ENCODE peak calls at places on chromosomes 13 and 19, in nine cellular contexts. A, W, L, Q, D, Z, T, Y and O are unnamed samples.

GRCh38 chr13:50126378-50127016 is 111.3 kb downstream of the KCNRG start:
- DNase-seq in Z (peak), T (peak), L (no peak), D (peak), A (no peak), Y (no peak), W (no peak), Q (no peak), O (peak)

GRCh38 chr13:63864171-63864902 is 2448.7 kb upstream of the PCDH20 start:
- DNase-seq in Y (no peak), L (peak), T (no peak), Z (no peak), D (peak), A (no peak), W (no peak), Q (no peak), O (no peak)

GRCh38 chr13:20525144-20525600 is 485 bp downstream of the CRYL1 start:
- DNase-seq in Q (no peak), A (peak), D (peak), Y (no peak), Z (peak), L (no peak), W (peak), T (peak), O (peak)

GRCh38 chr19:47228168-47228936 is 2.6 kb downstream of the BBC3 start:
- DNase-seq in D (no peak), W (peak), Y (peak), Z (peak), T (no peak), Q (no peak), L (no peak), A (peak), O (peak)

GRCh38 chr13:52156724-52157251 is 2.6 kb downstream of the NEK3 start:
- DNase-seq in W (no peak), D (peak), T (peak), L (peak), A (no peak), Y (no peak), Z (no peak), Q (no peak), O (no peak)

GRCh38 chr19:13031917-13032623 is 36.8 kb downstream of the NFIX start:
- DNase-seq in L (peak), Z (peak), D (no peak), Q (no peak), T (no peak), Y (no peak), W (peak), A (no peak), O (no peak)

GRCh38 chr19:3330047-3330446 is 36.3 kb upstream of the NFIC start:
- DNase-seq in T (no peak), D (no peak), Z (no peak), Y (no peak), L (no peak), Q (no peak), A (no peak), W (no peak), O (no peak)

GRCh38 chr19:16445238-16446107 is 26.3 kb downstream of the EPS15L1 start:
- DNase-seq in T (no peak), D (no peak), A (no peak), Y (no peak), Z (no peak), Q (no peak), L (peak), W (no peak), O (peak)

GRCh38 chr13:47396915-47397314 is 500.1 kb upstream of the HTR2A start:
- DNase-seq in Q (no peak), W (no peak), Y (no peak), D (no peak), Z (no peak), T (no peak), A (no peak), L (no peak), O (no peak)

GRCh38 chr19:18282021-18282787 is 782 bp upstream of the JUND start:
- DNase-seq in Y (peak), Q (peak), L (peak), A (peak), Z (no peak), D (no peak), W (no peak), T (peak), O (peak)

GRCh38 chr19:28631931-28632330 is 581.0 kb downstream of the UQCRFS1 start:
- DNase-seq in L (no peak), A (no peak), Q (no peak), Y (no peak), Z (no peak), D (no peak), W (no peak), T (no peak), O (no peak)

GRCh38 chr13:29067306-29067945 is 247.3 kb downstream of the MTUS2 start:
- DNase-seq in L (no peak), W (no peak), Z (no peak), Q (no peak), A (no peak), T (no peak), D (no peak), Y (no peak), O (no peak)

GRCh38 chr19:42965204-42965603 is 28.2 kb upstream of the PSG7 start:
- DNase-seq in Y (no peak), W (no peak), L (peak), T (no peak), D (no peak), A (no peak), Z (no peak), Q (no peak), O (no peak)
- H3K27ac ChIP-seq in Y (no peak), W (no peak), L (no peak), T (no peak), D (no peak), A (no peak), Z (no peak), Q (no peak), O (no peak)

GRCh38 chr19:15195987-15196682 is 4.7 kb downstream of the NOTCH3 start:
- DNase-seq in A (peak), Q (no peak), T (no peak), L (no peak), W (no peak), Z (no peak), Y (peak), D (peak), O (peak)
- H3K4me3 ChIP-seq in A (peak), Q (peak), T (no peak), L (peak), W (peak), Z (peak), Y (no peak), D (peak), O (peak)

GRCh38 chr19:37251308-37252229 is 33.6 kb downstream of the ZNF383 start:
- DNase-seq in Y (peak), T (peak), L (peak), W (peak), Z (peak), D (peak), A (peak), Q (no peak), O (peak)
- H3K27ac ChIP-seq in Y (no peak), T (no peak), L (peak), W (no peak), Z (peak), D (no peak), A (no peak), Q (peak), O (peak)

DNA sequence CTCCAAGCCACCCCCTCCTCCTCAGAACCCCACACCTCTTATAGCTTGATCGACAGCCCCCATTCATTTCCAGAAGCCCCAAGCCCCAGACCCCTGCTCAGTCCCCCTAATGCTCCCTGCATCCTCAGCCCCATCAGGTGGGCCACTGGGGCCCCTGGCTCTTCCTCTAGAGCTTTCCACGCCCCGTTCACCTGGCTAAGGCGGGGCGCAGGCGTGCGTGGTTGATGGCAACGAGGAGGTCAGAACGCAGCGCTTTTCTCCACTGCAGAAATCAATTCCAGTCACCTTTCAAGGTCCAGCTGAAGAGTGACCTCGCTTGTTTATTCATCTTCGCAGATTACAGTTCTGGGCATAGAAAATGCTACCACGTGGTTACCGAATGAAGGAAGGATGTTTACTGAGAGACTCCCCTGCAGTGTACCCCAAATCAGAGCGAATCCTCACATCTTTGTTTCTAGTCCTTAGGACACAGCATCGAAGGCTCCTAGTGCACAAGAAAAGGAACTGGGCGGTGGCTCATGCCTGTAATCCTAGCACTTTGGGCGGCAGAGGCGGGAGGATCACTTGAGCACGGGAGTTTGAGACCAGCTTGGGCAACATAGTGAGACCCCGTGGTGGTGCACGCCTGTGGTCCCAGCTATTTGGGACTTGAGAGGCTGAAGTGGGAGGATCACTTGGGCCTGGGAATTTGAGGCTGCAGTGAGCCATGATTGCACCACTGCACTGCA is 798 bp upstream of the PBX4 start:
- DNase-seq in L (no peak), Z (no peak), Y (no peak), A (no peak), D (no peak), T (no peak), W (no peak), Q (no peak), O (no peak)
- H3K4me3 ChIP-seq in L (peak), Z (peak), Y (no peak), A (peak), D (peak), T (no peak), W (peak), Q (peak), O (no peak)

DNA sequence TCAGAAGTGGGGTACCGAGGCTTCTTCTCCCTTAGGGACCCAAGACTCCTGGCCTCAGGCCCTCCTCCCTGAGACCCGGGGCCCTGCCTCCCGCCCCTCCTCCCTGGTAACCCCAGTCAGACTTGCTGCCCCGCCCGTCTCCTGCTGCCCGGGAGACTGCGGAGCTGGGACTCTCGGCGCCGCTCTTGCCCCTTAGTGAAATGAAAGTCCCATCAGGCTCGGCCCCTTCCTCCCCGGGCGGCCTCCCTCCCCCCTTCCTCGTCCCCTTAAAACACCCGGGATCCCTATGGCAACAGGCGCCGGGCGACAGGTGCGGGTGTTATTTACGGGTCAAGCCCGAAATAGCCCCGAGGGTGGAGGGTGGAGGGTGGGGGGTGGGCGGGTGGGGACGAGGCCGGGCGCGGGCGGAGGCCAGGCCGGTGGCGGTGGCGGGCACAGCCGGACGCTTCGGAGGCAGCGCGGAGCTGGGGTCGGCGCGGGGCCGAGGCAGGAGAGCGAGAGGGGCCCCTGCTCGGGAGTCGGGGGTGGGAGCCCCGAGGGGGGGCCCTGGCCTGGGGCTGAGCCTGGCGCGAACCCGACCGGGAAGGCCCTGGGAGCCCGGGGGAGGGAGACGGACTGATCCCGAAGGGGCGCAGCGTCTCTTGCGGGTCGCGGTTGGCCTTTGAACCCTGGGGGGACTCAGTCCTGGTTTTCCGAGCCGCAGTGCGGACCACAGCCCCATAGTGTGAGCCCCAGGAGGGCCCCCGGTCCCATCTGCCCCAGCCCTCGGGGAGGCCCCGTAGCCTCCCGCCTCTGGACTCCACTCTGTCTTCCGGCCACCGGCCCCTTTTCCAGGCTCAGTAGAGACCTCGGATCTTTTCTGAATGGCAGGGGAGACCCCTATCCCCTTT is at the start of gene CACNG6:
- DNase-seq in D (peak), Z (peak), T (peak), A (no peak), Q (no peak), W (no peak), Y (no peak), L (no peak), O (no peak)
- H3K27ac ChIP-seq in D (peak), Z (peak), T (peak), A (no peak), Q (no peak), W (no peak), Y (no peak), L (no peak), O (no peak)

GRCh38 chr13:46181799-46182490 is at the start of gene LCP1:
- DNase-seq in Y (peak), Z (no peak), D (no peak), L (no peak), W (peak), Q (peak), A (no peak), T (no peak), O (no peak)
- H3K4me3 ChIP-seq in Y (peak), Z (peak), D (no peak), L (no peak), W (no peak), Q (peak), A (no peak), T (no peak), O (peak)

GRCh38 chr19:1846517-1847205 is 1.6 kb downstream of the REXO1 start:
- DNase-seq in D (no peak), T (no peak), Y (no peak), Q (no peak), W (no peak), L (no peak), A (no peak), Z (no peak), O (no peak)
- H3K27ac ChIP-seq in D (no peak), T (peak), Y (no peak), Q (no peak), W (no peak), L (peak), A (no peak), Z (no peak), O (no peak)

GRCh38 chr19:35612559-35613321 is at the start of gene HAUS5:
- DNase-seq in W (peak), Y (peak), A (peak), T (peak), Q (peak), L (peak), Z (peak), D (peak), O (peak)

GRCh38 chr19:35609881-35610353 is 2.6 kb upstream of the HAUS5 start:
- DNase-seq in L (no peak), D (no peak), W (no peak), Z (peak), A (no peak), Y (no peak), Q (no peak), T (no peak), O (no peak)

GRCh38 chr19:35612224-35612558 is 344 bp upstream of the HAUS5 start:
- DNase-seq in Y (no peak), T (no peak), D (no peak), Q (no peak), L (no peak), Z (no peak), W (no peak), A (no peak), O (no peak)

GRCh38 chr19:35615036-35615435 is 2.5 kb downstream of the HAUS5 start:
- DNase-seq in A (no peak), T (no peak), Y (no peak), W (no peak), Q (no peak), Z (peak), D (no peak), L (no peak), O (no peak)

GRCh38 chr19:35613574-35613973 is 1.0 kb downstream of the HAUS5 start:
- DNase-seq in D (no peak), Y (no peak), W (no peak), L (no peak), Q (no peak), A (no peak), Z (peak), T (no peak), O (no peak)
- H3K4me3 ChIP-seq in D (no peak), Y (no peak), W (no peak), L (no peak), Q (no peak), A (no peak), Z (no peak), T (no peak), O (no peak)